ENCODE peak calls at places on chromosome 12, in six cellular contexts. V, O, G, Y, T and F are unnamed samples.

GRCh38 chr12:38158428-38159091 is 158.0 kb upstream of the ALG10B start:
- DNase-seq in Y (no peak), G (no peak), V (no peak), T (no peak), O (no peak), F (no peak)

GRCh38 chr12:93135286-93136239 is 206.5 kb upstream of the EEA1 start:
- DNase-seq in G (no peak), O (no peak), Y (no peak), V (no peak), T (peak; percentile 53), F (no peak)

GRCh38 chr12:46452061-46452615 is 79.6 kb upstream of the SLC38A2 start:
- DNase-seq in V (no peak), Y (no peak), O (no peak), G (no peak), T (no peak), F (no peak)

GRCh38 chr12:5392961-5393360 is 38.9 kb upstream of the NTF3 start:
- DNase-seq in G (no peak), Y (no peak), V (no peak), T (no peak), O (no peak), F (no peak)

GRCh38 chr12:52006726-52007157 is at the start of gene TAMALIN:
- DNase-seq in O (no peak), V (peak; percentile 80), Y (no peak), G (peak; percentile 82), T (peak; percentile 80), F (peak; percentile 87)

GRCh38 chr12:2636741-2637140 is 158.0 kb upstream of the FKBP4 start:
- DNase-seq in Y (no peak), V (no peak), G (no peak), T (no peak), O (no peak), F (no peak)

GRCh38 chr12:104457746-104458644 is 1.2 kb downstream of the CHST11 start:
- DNase-seq in G (peak; percentile 23), V (peak; percentile 53), Y (no peak), T (peak; percentile 48), O (peak; percentile 27), F (peak; percentile 22)

GRCh38 chr12:116637589-116638165 is 78.5 kb downstream of the MAP1LC3B2 start:
- DNase-seq in G (no peak), Y (no peak), V (no peak), T (no peak), O (no peak), F (no peak)

GRCh38 chr12:88490425-88490824 is 89.8 kb downstream of the KITLG start:
- DNase-seq in Y (no peak), O (no peak), V (no peak), T (no peak), G (no peak), F (no peak)

GRCh38 chr12:15558915-15559528 is 230.2 kb downstream of the EPS8 start:
- DNase-seq in G (no peak), T (no peak), V (no peak), Y (peak; percentile 73), O (no peak), F (no peak)

GRCh38 chr12:1205512-1206060 is 214.6 kb downstream of the ERC1 start:
- DNase-seq in Y (no peak), T (no peak), G (no peak), O (no peak), V (no peak), F (no peak)

GRCh38 chr12:1207276-1207675 is 216.3 kb downstream of the ERC1 start:
- DNase-seq in V (no peak), O (no peak), T (no peak), G (no peak), Y (no peak), F (no peak)

GRCh38 chr12:1203735-1204019 is 212.7 kb downstream of the ERC1 start:
- DNase-seq in O (no peak), Y (no peak), T (no peak), G (no peak), V (no peak), F (no peak)

GRCh38 chr12:1204581-1205121 is 213.6 kb downstream of the ERC1 start:
- DNase-seq in V (no peak), T (no peak), O (no peak), G (no peak), Y (no peak), F (no peak)

DNA sequence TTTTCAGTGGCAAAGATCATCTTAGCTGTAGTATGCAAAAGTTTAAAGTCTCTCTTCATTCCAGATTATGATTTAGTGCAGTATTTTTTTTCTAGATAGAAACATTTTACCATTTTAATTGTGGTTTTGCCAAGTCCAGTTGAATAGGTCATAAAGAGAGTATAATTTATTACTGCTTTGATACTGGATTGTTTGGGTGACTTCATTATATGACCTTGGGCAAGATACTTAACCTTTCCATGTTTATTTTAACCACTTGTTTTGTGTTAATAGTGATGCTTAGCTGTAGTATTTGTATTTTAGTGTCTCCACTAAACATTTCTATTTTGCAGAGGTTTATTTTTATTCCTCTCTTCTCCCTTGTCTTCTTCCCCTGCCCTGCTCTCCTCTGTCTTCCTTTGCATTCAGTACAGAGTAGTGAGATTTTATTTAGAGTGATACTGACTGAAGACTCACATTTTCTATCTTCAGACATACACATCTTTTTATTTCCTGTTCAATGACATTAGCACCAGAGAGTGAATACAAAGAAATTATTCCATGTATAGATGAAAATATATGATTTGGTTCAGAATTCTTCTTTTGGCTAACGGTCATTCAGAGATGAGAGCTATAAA is 215.2 kb downstream of the ERC1 start:
- DNase-seq in G (no peak), O (no peak), T (no peak), V (no peak), Y (no peak), F (no peak)
- H3K4me3 ChIP-seq in G (no peak overlapping the region), O (no peak overlapping the region), T (no peak overlapping the region), V (no peak overlapping the region), Y (no peak overlapping the region), F (no peak overlapping the region)

DNA sequence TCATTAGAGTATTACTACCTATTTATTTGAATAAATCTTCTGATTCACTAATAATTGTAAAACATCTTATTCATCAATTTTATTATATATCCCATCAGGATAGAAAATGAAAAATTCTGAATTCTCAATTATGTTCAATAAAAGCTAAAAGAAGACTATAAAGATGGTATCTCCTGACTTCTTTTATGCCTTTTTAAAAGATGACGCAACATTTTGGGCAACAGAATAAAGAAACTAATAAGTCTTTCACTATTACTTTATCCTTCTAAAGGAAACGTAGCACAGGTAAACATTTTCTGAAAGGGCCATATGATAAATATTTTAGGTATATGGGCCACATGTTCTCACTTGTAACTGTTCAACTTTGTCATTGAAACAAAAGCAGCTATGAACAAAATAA is 10.1 kb upstream of the ATXN7L3B start:
- DNase-seq in O (no peak), T (no peak), Y (no peak), G (no peak), V (no peak), F (no peak)
- H3K4me3 ChIP-seq in O (no peak overlapping the region), T (no peak overlapping the region), Y (no peak overlapping the region), G (no peak overlapping the region), V (no peak overlapping the region), F (no peak overlapping the region)

GRCh38 chr12:6603095-6603567 is 4.0 kb downstream of the CHD4 start:
- DNase-seq in T (no peak), V (peak; percentile 36), G (peak; percentile 30), O (no peak), Y (no peak), F (peak; percentile 87)
- H3K4me3 ChIP-seq in T (no peak overlapping the region), V (no peak overlapping the region), G (no peak overlapping the region), O (no peak overlapping the region), Y (peak overlapping the region; percentile 15), F (peak overlapping the region; percentile 13)

DNA sequence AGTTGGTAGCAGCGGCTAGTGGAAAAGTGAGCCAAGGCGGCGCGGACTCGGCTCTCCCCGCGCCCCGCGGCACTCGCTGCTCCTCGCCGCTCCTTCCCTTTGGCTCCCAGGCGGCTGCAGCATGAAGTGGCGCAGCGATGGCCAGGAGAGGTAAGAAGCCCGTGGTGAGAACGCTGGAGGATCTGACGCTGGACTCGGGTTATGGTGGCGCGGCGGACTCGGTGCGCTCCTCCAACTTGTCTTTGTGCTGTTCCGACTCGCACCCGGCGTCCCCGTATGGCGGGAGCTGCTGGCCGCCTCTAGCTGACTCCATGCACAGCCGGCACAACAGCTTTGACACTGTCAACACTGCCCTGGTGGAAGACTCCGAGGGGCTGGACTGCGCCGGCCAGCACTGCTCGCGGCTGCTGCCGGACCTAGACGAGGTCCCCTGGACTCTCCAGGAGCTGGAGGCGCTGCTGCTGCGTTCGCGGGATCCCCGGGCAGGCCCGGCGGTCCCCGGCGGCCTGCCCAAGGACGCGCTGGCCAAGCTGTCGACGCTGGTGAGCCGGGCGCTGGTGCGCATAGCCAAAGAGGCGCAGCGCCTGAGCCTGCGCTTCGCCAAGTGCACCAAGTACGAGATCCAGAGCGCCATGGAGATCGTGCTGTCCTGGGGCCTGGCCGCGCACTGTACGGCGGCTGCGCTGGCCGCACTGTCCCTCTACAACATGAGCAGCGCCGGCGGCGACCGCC is 225.6 kb upstream of the CRY1 start:
- DNase-seq in Y (no peak), T (peak; percentile 42), O (peak; percentile 66), G (no peak), V (peak; percentile 64), F (no peak)
- H3K4me3 ChIP-seq in Y (peak overlapping the region; percentile 56), T (peak overlapping the region; percentile 43), O (peak overlapping the region; percentile 88), G (peak overlapping the region; percentile 12), V (peak overlapping the region; percentile 48), F (peak overlapping the region; percentile 56)

GRCh38 chr12:70332236-70332635 is 33.9 kb upstream of the KCNMB4 start:
- DNase-seq in V (no peak), G (no peak), Y (no peak), T (no peak), O (no peak), F (no peak)
- H3K4me3 ChIP-seq in V (no peak overlapping the region), G (no peak overlapping the region), Y (no peak overlapping the region), T (no peak overlapping the region), O (no peak overlapping the region), F (no peak overlapping the region)

GRCh38 chr12:54560374-54560858 is 11.0 kb downstream of the PDE1B start:
- DNase-seq in Y (no peak), O (peak; percentile 80), T (peak; percentile 86), G (peak; percentile 95), V (peak; percentile 89), F (no peak)
- H3K4me3 ChIP-seq in Y (peak overlapping the region; percentile 26), O (peak overlapping the region; percentile 39), T (no peak overlapping the region), G (peak overlapping the region; percentile 29), V (peak overlapping the region; percentile 22), F (no peak overlapping the region)

GRCh38 chr12:120366884-120367251 is 2.1 kb downstream of the MSI1 start:
- DNase-seq in O (no peak), Y (no peak), V (no peak), T (no peak), G (no peak), F (no peak)
- H3K4me3 ChIP-seq in O (no peak overlapping the region), Y (no peak overlapping the region), V (no peak overlapping the region), T (no peak overlapping the region), G (no peak overlapping the region), F (no peak overlapping the region)

GRCh38 chr12:6647083-6647604 is at the start of gene ACRBP:
- DNase-seq in T (peak; percentile 69), G (peak; percentile 77), O (no peak), Y (no peak), V (peak; percentile 88), F (no peak)
- H3K4me3 ChIP-seq in T (no peak within 1 kb of the TSS), G (peak within 1 kb of the TSS; percentile 42), O (no peak within 1 kb of the TSS), Y (peak within 1 kb of the TSS; percentile 37), V (peak within 1 kb of the TSS; percentile 30), F (no peak within 1 kb of the TSS)

DNA sequence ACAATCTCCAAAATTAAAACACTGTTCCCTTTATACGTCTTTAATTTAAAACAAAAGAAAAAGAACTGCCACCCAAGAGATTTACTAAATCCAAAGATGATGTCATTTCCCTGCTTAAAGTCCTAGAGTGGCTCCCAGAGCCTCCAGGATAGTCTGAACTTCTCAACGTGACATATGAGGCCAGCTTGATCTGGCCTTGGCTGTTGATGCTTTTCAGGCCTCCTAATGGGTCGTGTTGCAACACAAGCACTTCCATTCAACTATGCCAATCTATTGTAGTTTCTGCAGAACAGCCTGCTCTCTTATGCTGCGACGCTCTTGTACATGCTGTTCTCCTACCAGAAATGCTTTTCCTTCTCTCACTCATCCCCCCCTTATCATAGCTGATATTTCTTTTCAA is 35.7 kb downstream of the LGR5 start:
- DNase-seq in Y (no peak), O (no peak), T (no peak), G (no peak), V (no peak), F (peak; percentile 72)
- H3K4me3 ChIP-seq in Y (no peak overlapping the region), O (no peak overlapping the region), T (no peak overlapping the region), G (no peak overlapping the region), V (no peak overlapping the region), F (peak overlapping the region; percentile 28)